ENCODE peak calls at places on chromosomes 2 and 18, in five cellular contexts. I is psoas muscle, W is tibial nerve, A is heart left ventricle, E is adrenal gland. X is an unnamed sample.

GRCh38 chr2:183035298-183035953 is 2.8 kb downstream of the NCKAP1 start:
- DNase-seq in I (no peak), W (no peak), A (no peak), E (no peak), X (peak)

GRCh38 chr2:60899892-60900249 is 18.5 kb downstream of the REL start:
- DNase-seq in I (no peak), W (no peak), A (no peak), E (no peak), X (no peak)

GRCh38 chr2:157238296-157238695 is 19.2 kb upstream of the GALNT5 start:
- DNase-seq in I (no peak), W (no peak), A (no peak), E (no peak), X (no peak)

GRCh38 chr18:49041677-49042570 is 91.2 kb upstream of the SMAD7 start:
- DNase-seq in I (peak), W (peak), A (peak), E (peak), X (peak)

GRCh38 chr2:60989256-60989655 is 28.3 kb upstream of the PEX13 start:
- DNase-seq in I (no peak), W (no peak), A (no peak), E (no peak), X (no peak)

GRCh38 chr2:9498210-9498609 is 23.9 kb downstream of the IAH1 start:
- DNase-seq in I (no peak), W (no peak), A (no peak), E (no peak), X (no peak)

GRCh38 chr2:218859556-218859993 is at the start of gene WNT6:
- DNase-seq in I (no peak), W (no peak), A (no peak), E (peak), X (no peak)

GRCh38 chr2:132652501-132652900 is 17.5 kb downstream of the LYPD1 start:
- DNase-seq in I (no peak), W (no peak), A (no peak), E (no peak), X (no peak)

GRCh38 chr2:65530547-65531320 is 98.3 kb upstream of the SPRED2 start:
- DNase-seq in I (no peak), W (no peak), A (no peak), E (no peak), X (peak)

GRCh38 chr2:170165129-170165528 is 12.8 kb upstream of the MYO3B start:
- DNase-seq in I (no peak), W (no peak), A (no peak), E (no peak), X (peak)

GRCh38 chr18:64872710-64873458 is 724.0 kb upstream of the LINC00305 start:
- DNase-seq in I (no peak), W (no peak), A (no peak), E (no peak), X (no peak)

GRCh38 chr18:48889115-48889941 is 61.4 kb downstream of the SMAD7 start:
- DNase-seq in I (peak), W (no peak), A (peak), E (peak), X (peak)

GRCh38 chr2:53755022-53755630 is 12.5 kb upstream of the CHAC2 start:
- DNase-seq in I (peak), W (peak), A (no peak), E (no peak), X (peak)

GRCh38 chr2:188170356-188170755 is 121.3 kb upstream of the GULP1 start:
- DNase-seq in I (no peak), W (no peak), A (no peak), E (no peak), X (no peak)

GRCh38 chr2:241863021-241863954 is 4.6 kb upstream of the PDCD1 start:
- DNase-seq in I (peak), W (no peak), A (no peak), E (no peak), X (peak)

GRCh38 chr2:127619901-127620705 is 25.9 kb upstream of the GPR17 start:
- DNase-seq in I (no peak), W (no peak), A (no peak), E (no peak), X (no peak)

GRCh38 chr2:197675246-197675645 is at the start of gene RFTN2:
- DNase-seq in I (no peak), W (no peak), A (no peak), E (no peak), X (peak)

GRCh38 chr2:42829556-42830510 is 37.5 kb upstream of the HAAO start:
- DNase-seq in I (no peak), W (no peak), A (no peak), E (no peak), X (no peak)

GRCh38 chr2:118974103-118974911 is 32.3 kb downstream of the MARCO start:
- DNase-seq in I (peak), W (no peak), A (no peak), E (peak), X (peak)

GRCh38 chr2:130966149-130967019 is 126.9 kb downstream of the FAM168B start:
- DNase-seq in I (no peak), W (no peak), A (no peak), E (no peak), X (no peak)

GRCh38 chr18:79598046-79598884 is 81.3 kb upstream of the CTDP1 start:
- DNase-seq in I (no peak), W (no peak), A (peak), E (peak), X (no peak)

GRCh38 chr18:22434973-22435608 is 17.4 kb upstream of the CTAGE1 start:
- DNase-seq in I (no peak), W (no peak), A (no peak), E (no peak), X (peak)

GRCh38 chr2:40095003-40095402 is 315.9 kb upstream of the THUMPD2 start:
- DNase-seq in I (no peak), W (no peak), A (no peak), E (no peak), X (peak)

GRCh38 chr2:150479075-150479915 is 8.2 kb downstream of the RND3 start:
- DNase-seq in I (no peak), W (no peak), A (no peak), E (no peak), X (no peak)

GRCh38 chr18:63897072-63897471 is 9.6 kb downstream of the SERPINB2 start:
- DNase-seq in I (no peak), W (no peak), A (no peak), E (no peak), X (peak)

GRCh38 chr2:225103737-225104141 is 61.5 kb upstream of the DOCK10 start:
- DNase-seq in I (no peak), W (no peak), A (no peak), E (no peak), X (peak)

GRCh38 chr2:42421157-42421485 is 60.1 kb upstream of the COX7A2L start:
- DNase-seq in I (no peak), W (no peak), A (no peak), E (no peak), X (no peak)

GRCh38 chr18:68024716-68025115 is 508.2 kb upstream of the DSEL start:
- DNase-seq in I (no peak), W (peak), A (no peak), E (no peak), X (peak)

GRCh38 chr2:44851518-44851917 is 90.0 kb upstream of the SIX3 start:
- DNase-seq in I (no peak), W (no peak), A (no peak), E (no peak), X (no peak)
- TF ChIP-seq CTCF in I (no peak), W (no peak), A (no peak), E (no peak), X (no peak)

GRCh38 chr2:25620711-25621110 is 52.7 kb downstream of the DTNB start:
- DNase-seq in I (no peak), W (no peak), A (no peak), E (no peak), X (no peak)

GRCh38 chr2:25617948-25618646 is 55.3 kb downstream of the DTNB start:
- DNase-seq in I (no peak), W (peak), A (peak), E (no peak), X (peak)

GRCh38 chr2:25619187-25619586 is 54.2 kb downstream of the DTNB start:
- DNase-seq in I (no peak), W (no peak), A (no peak), E (no peak), X (no peak)

GRCh38 chr2:25620077-25620476 is 53.3 kb downstream of the DTNB start:
- DNase-seq in I (no peak), W (no peak), A (no peak), E (no peak), X (no peak)

GRCh38 chr2:25618676-25619075 is 54.7 kb downstream of the DTNB start:
- DNase-seq in I (no peak), W (no peak), A (no peak), E (no peak), X (peak)
- H3K4me3 ChIP-seq in I (no peak), W (no peak), A (no peak), E (no peak), X (peak)

DNA sequence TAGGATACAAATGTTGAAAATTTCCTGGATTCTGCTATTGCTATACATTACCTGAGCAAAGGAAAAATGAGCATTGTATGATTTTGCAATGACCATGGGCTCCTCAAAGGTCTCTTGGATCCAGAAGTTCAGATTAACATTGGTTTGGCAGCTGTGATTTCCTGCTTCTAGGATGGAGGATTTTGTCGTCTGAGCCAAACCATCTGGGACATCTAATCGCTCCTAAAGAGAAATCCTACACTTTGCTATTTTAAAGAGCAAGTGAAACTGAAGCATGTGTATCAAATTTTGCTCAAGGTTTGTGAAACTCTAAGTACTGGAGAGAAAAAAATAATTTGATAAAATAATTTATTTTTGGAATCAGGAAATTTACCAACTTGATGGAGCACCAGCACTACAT is 115.1 kb upstream of the ST6GAL2 start:
- DNase-seq in I (no peak), W (no peak), A (no peak), E (no peak), X (peak)
- TF ChIP-seq CTCF in I (no peak), W (no peak), A (no peak), E (no peak), X (no peak)

DNA sequence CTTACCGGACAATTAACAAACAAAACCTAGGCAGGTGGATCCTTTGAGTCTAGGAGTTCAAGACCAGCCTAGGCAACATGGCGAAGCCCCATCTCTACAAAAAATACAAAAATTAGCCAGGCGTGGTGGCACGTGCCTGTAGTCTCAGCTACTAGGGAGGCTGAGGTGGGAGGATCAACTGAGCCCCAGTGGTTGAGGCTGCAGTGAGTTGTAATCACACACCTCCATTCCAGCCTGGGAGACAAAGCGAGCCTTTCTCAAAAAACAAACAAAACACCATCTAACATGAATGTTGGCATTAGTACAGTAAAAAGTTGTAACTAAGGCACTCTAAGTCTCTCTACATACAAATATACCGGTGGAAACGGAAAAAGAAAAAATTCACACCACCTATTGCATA is 5.3 kb downstream of the SP3 start:
- DNase-seq in I (no peak), W (no peak), A (no peak), E (no peak), X (no peak)
- H3K4me3 ChIP-seq in I (peak), W (no peak), A (no peak), E (no peak), X (no peak)

GRCh38 chr2:86199834-86200177 is 549 bp downstream of the MRPL35 start:
- DNase-seq in I (no peak), W (no peak), A (no peak), E (no peak), X (no peak)

GRCh38 chr2:86202702-86203101 is 3.4 kb downstream of the MRPL35 start:
- DNase-seq in I (no peak), W (no peak), A (no peak), E (no peak), X (no peak)

GRCh38 chr2:86204458-86204857 is 5.2 kb downstream of the MRPL35 start:
- DNase-seq in I (no peak), W (no peak), A (no peak), E (no peak), X (no peak)

GRCh38 chr2:86203614-86204013 is 4.4 kb downstream of the MRPL35 start:
- DNase-seq in I (no peak), W (no peak), A (no peak), E (no peak), X (no peak)

GRCh38 chr2:86201951-86202692 is 2.9 kb downstream of the MRPL35 start:
- DNase-seq in I (no peak), W (no peak), A (no peak), E (no peak), X (peak)
- TF ChIP-seq CTCF in I (no peak), W (no peak), A (no peak), E (no peak), X (no peak)

GRCh38 chr2:142127248-142127647 is 3.6 kb downstream of the LRP1B start:
- DNase-seq in I (no peak), W (no peak), A (no peak), E (no peak), X (no peak)

GRCh38 chr2:142136571-142136970 is 5.8 kb upstream of the LRP1B start:
- DNase-seq in I (no peak), W (no peak), A (no peak), E (no peak), X (no peak)

GRCh38 chr2:142130111-142131015 is 453 bp downstream of the LRP1B start:
- DNase-seq in I (peak), W (peak), A (peak), E (peak), X (peak)

GRCh38 chr2:142128105-142128504 is 2.7 kb downstream of the LRP1B start:
- DNase-seq in I (no peak), W (no peak), A (no peak), E (no peak), X (no peak)

DNA sequence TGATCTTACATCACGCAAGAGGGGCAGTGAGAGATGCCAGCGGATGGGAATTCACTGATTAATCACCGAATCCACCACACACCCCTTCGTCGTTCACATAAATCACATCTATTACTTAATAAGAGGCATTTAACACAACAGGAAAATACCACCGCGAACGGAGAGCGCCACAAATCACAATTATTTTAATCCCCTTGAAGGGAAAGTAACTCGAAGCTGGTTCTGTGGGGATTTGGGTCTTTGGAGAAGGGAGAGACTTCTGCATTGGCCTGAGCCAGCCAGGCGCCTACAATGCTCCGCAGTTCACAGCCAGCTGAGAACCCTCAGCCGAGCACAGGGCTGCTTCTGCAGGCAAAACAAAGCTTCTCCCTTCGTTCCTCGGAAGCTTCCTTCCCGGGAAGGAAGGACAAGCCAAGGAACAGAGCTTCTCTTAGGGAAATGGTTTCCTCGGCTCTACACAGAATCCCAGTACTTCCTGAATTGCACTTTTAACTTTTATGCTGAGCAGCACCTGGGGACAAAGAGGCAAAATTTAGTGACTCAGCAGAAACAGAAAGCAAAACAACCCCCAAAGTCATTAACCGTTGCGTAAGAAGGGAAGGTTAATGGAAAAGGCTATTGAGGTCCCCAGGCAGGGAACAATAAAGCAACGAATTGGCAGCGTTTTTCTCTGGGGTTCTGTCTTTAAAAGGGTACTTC is at the start of gene LRP1B:
- DNase-seq in I (no peak), W (peak), A (no peak), E (peak), X (peak)
- H3K4me3 ChIP-seq in I (peak), W (peak), A (peak), E (no peak), X (peak)

X was measured in fibroblast of pulmonary artery.